ENCODE peak calls at places on chromosomes 3 and 15, in ten cellular contexts. N is HepG2, X is GM12892, I is GM12891, Z is ovary, O is GM12878, B is body of pancreas, R is NB4, D is lower leg skin, W is prostate gland. M is an unnamed sample.

GRCh38 chr3:147414369-147415135 is 5.4 kb downstream of the ZIC1 start:
- DNase-seq in N (no peak), X (no peak), I (no peak), Z (no peak), O (no peak), B (no peak), R (no peak), D (no peak), W (no peak), M (no peak)

GRCh38 chr15:40894689-40895308 is 549 bp downstream of the VPS18 start:
- DNase-seq in N (peak), X (peak), I (peak), Z (peak), O (no peak), B (peak), R (peak), D (no peak), W (peak), M (peak)

GRCh38 chr15:33234019-33234418 is 39.5 kb upstream of the FMN1 start:
- DNase-seq in N (peak), X (no peak), I (no peak), Z (no peak), O (no peak), B (no peak), R (peak), D (no peak), W (peak), M (no peak)

GRCh38 chr3:39124876-39125836 is 17.7 kb downstream of the TTC21A start:
- DNase-seq in N (peak), X (no peak), I (no peak), Z (no peak), O (no peak), B (peak), R (no peak), D (no peak), W (peak), M (no peak)

GRCh38 chr3:72338082-72338941 is 509.9 kb downstream of the SHQ1 start:
- DNase-seq in N (no peak), X (no peak), I (no peak), Z (no peak), O (no peak), B (no peak), R (no peak), D (peak), W (no peak), M (peak)

GRCh38 chr3:113117511-113118302 is 93.7 kb upstream of the BOC start:
- DNase-seq in N (no peak), X (no peak), I (no peak), Z (no peak), O (no peak), B (no peak), R (no peak), D (no peak), W (no peak), M (peak)

GRCh38 chr3:154132777-154133375 is 11.7 kb downstream of the ARHGEF26 start:
- DNase-seq in N (no peak), X (no peak), I (no peak), Z (no peak), O (no peak), B (no peak), R (peak), D (no peak), W (no peak), M (no peak)

GRCh38 chr15:53512029-53512428 is 247.4 kb downstream of the WDR72 start:
- DNase-seq in N (peak), X (no peak), I (no peak), Z (no peak), O (no peak), B (peak), R (no peak), D (no peak), W (no peak), M (no peak)

GRCh38 chr15:43376017-43376705 is 5.3 kb downstream of the TUBGCP4 start:
- DNase-seq in N (peak), X (peak), I (peak), Z (no peak), O (peak), B (peak), R (peak), D (no peak), W (no peak), M (no peak)

GRCh38 chr3:158098834-158099424 is 7.3 kb downstream of the SHOX2 start:
- DNase-seq in N (no peak), X (no peak), I (no peak), Z (no peak), O (no peak), B (no peak), R (no peak), D (no peak), W (no peak), M (no peak)

GRCh38 chr3:57292159-57292894 is at the start of gene ASB14:
- DNase-seq in N (no peak), X (no peak), I (no peak), Z (no peak), O (no peak), B (no peak), R (no peak), D (no peak), W (no peak), M (no peak)

GRCh38 chr3:127712881-127713771 is 40.4 kb downstream of the ABTB1 start:
- DNase-seq in N (no peak), X (no peak), I (no peak), Z (no peak), O (no peak), B (no peak), R (no peak), D (no peak), W (no peak), M (no peak)

GRCh38 chr3:194296448-194296831 is 54.7 kb downstream of the CPN2 start:
- DNase-seq in N (peak), X (no peak), I (no peak), Z (peak), O (no peak), B (peak), R (no peak), D (peak), W (peak), M (peak)

GRCh38 chr3:19886404-19886803 is 47.6 kb downstream of the EFHB start:
- DNase-seq in N (peak), X (no peak), I (no peak), Z (no peak), O (no peak), B (no peak), R (no peak), D (no peak), W (no peak), M (no peak)

GRCh38 chr3:114659109-114660081 is 365.6 kb downstream of the TIGIT start:
- DNase-seq in N (peak), X (no peak), I (no peak), Z (no peak), O (no peak), B (no peak), R (peak), D (no peak), W (no peak), M (no peak)

GRCh38 chr3:33732394-33732793 is 14.3 kb upstream of the CLASP2 start:
- DNase-seq in N (peak), X (no peak), I (no peak), Z (no peak), O (no peak), B (no peak), R (peak), D (no peak), W (no peak), M (no peak)

GRCh38 chr3:188993140-188993539 is 178.6 kb upstream of the TPRG1 start:
- DNase-seq in N (no peak), X (no peak), I (no peak), Z (no peak), O (no peak), B (no peak), R (no peak), D (no peak), W (no peak), M (no peak)

DNA sequence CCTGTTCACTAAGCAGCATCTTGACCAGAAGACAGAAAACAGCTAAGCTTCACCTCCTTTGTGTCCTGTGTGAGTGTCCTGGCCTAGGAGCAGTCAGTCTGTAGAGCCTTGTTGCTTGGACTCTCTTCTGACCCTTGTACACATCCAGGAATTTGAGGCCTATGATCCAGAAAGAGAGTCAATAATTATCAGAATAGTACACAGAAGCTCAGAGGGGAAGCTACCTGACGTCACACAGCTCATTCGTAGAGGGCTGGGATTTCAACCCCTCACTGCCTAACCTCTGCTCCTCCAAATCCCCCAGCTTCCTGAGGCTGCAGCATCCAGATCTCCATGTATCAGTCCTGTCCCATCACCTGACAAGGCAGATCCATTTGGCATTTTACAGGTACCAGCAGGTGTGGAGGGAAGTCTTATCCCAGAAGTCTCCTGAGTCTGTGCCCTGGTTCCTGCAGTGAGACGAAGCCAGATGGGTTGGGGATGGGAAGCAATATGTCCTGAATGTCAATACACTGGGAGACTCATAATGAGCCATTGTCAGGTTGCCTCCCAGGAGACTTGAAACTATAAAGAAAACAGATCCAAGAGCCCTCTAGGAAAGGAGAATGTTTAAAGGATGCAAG is 203.1 kb downstream of the MINAR1 start:
- DNase-seq in N (peak), X (no peak), I (no peak), Z (no peak), O (no peak), B (no peak), R (no peak), D (no peak), W (no peak), M (no peak)
- TF ChIP-seq POLR2A in N (no peak), X (no peak), I (no peak), Z (no peak), O (no peak), B (no peak), R (no peak), D (no peak), W (no peak), M (no peak)

DNA sequence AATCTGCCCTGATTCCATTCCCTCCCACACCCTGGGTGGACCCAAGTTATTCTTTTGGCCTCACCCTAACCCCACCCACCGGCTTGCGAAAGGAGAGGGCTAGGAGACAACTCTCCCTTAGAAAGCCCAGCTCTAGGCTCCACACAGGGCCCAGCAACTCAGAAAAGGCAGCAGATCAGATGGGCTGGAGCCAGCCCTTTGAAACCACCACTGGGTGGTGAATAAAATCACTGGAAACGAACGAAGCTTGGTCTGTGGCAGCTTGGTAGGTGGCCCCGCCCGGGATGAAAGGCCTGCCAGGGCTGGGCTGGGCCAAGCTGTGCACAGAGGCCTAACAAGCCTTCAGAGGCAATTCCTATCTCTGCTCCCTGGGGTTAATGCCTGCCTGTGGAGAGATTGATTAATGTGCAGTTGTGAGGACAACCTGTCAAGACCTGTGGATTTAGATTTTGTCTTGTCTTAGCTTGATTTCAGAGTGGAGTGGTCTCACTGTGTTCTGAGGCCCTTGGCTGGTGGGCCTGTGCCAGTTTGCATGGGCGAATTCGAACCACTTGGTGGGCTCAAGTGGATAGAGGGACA is 38.8 kb downstream of the BHLHE40 start:
- DNase-seq in N (no peak), X (no peak), I (no peak), Z (no peak), O (no peak), B (peak), R (peak), D (peak), W (no peak), M (no peak)
- TF ChIP-seq POLR2A in N (no peak), X (no peak), I (no peak), Z (no peak), O (no peak), B (no peak), R (no peak), D (no peak), W (no peak), M (no peak)

GRCh38 chr15:77420610-77421369 is at the start of gene HMG20A:
- DNase-seq in N (peak), X (peak), I (peak), Z (peak), O (peak), B (peak), R (peak), D (peak), W (peak), M (peak)
- TF ChIP-seq POLR2A in N (peak), X (peak), I (peak), Z (peak), O (peak), B (peak), R (peak), D (no peak), W (no peak), M (peak)

GRCh38 chr15:39479916-39480315 is 101.0 kb upstream of the THBS1 start:
- DNase-seq in N (no peak), X (no peak), I (no peak), Z (no peak), O (no peak), B (no peak), R (peak), D (no peak), W (no peak), M (no peak)
- TF ChIP-seq POLR2A in N (no peak), X (no peak), I (no peak), Z (no peak), O (no peak), B (no peak), R (no peak), D (no peak), W (no peak), M (no peak)

M was measured in H54.